ENCODE peak calls at places on chromosomes 6 and 20, in four cellular contexts. A is AG08396, G is nephron progenitor cell, C is NCI-H1105. F is an unnamed sample.
A peak's percentile ranks its signal among the peaks of the same experiment; 100 is the strongest.

GRCh38 chr20:32534661-32535240 is 50.4 kb downstream of the NOL4L start:
- DNase-seq in G (no peak), A (no peak), C (no peak), F (no peak)

GRCh38 chr6:16257999-16258708 is 19.8 kb downstream of the GMPR start:
- DNase-seq in A (no peak), G (no peak), C (no peak), F (no peak)

GRCh38 chr6:30152019-30152673 is 8.9 kb downstream of the TRIM10 start:
- DNase-seq in A (no peak), G (no peak), C (no peak), F (no peak)

GRCh38 chr20:57364451-57364850 is 13.4 kb downstream of the RAE1 start:
- DNase-seq in A (no peak), C (no peak), G (no peak), F (no peak)

GRCh38 chr6:160024152-160024551 is 55.3 kb downstream of the IGF2R start:
- DNase-seq in A (no peak), G (no peak), C (no peak), F (no peak)

GRCh38 chr6:158042245-158042798 is 60.7 kb downstream of the SYNJ2 start:
- DNase-seq in C (no peak), A (peak; percentile 33), G (no peak), F (no peak)

GRCh38 chr20:48467622-48468021 is 360.2 kb downstream of the PREX1 start:
- DNase-seq in G (no peak), C (no peak), A (no peak), F (no peak)

GRCh38 chr20:55415567-55416142 is 589.7 kb downstream of the CBLN4 start:
- DNase-seq in C (no peak), G (no peak), A (no peak), F (no peak)

GRCh38 chr20:55174172-55174571 is 698.8 kb downstream of the DOK5 start:
- DNase-seq in C (no peak), A (no peak), G (no peak), F (no peak)

GRCh38 chr6:159762681-159763293 is 942 bp downstream of the ACAT2 start:
- DNase-seq in G (no peak), A (no peak), C (no peak), F (no peak)

GRCh38 chr6:28923318-28924102 is at the start of gene TRIM27:
- DNase-seq in G (peak; percentile 89), A (peak; percentile 93), C (peak; percentile 88), F (peak; percentile 94)

GRCh38 chr6:1383729-1384548 is 5.4 kb upstream of the FOXF2 start:
- DNase-seq in A (no peak), C (no peak), G (peak; percentile 45), F (no peak)

GRCh38 chr20:36575066-36575743 is 1.8 kb downstream of the TGIF2 start:
- DNase-seq in G (peak; percentile 31), C (peak; percentile 95), A (peak; percentile 66), F (peak; percentile 46)

GRCh38 chr6:30981942-30982772 is 1.4 kb upstream of the MUC21 start:
- DNase-seq in G (peak; percentile 45), C (peak; percentile 6), A (peak; percentile 60), F (no peak)

GRCh38 chr6:121522265-121522664 is 86.8 kb downstream of the GJA1 start:
- DNase-seq in C (no peak), G (no peak), A (peak; percentile 49), F (no peak)

GRCh38 chr20:17615645-17616479 is 46.0 kb downstream of the DSTN start:
- DNase-seq in G (no peak), A (no peak), C (no peak), F (peak; percentile 26)

GRCh38 chr20:47751449-47751848 is 33.8 kb downstream of the SULF2 start:
- DNase-seq in A (no peak), G (no peak), C (no peak), F (no peak)

GRCh38 chr6:98579941-98580340 is 254.4 kb upstream of the POU3F2 start:
- DNase-seq in C (no peak), G (no peak), A (no peak), F (no peak)

GRCh38 chr6:163777379-163777686 is 362.8 kb downstream of the QKI start:
- DNase-seq in G (no peak), A (no peak), C (no peak), F (no peak)

F was measured in glutamatergic neuron.